ENCODE peak calls at places on chromosomes 5 and 9, in eight cellular contexts. One of them, this sample, is unnamed.

GRCh38 chr5:107864793-107865192 is 194.1 kb upstream of the EFNA5 start:
- DNase-seq in ACHN: no peak
- DNase-seq in activated T-helper 2 cell treated with anti-CD3 and anti-CD28 coated beads, Interferon-gamma antibody, Interleukin-2, Interleukin-4, amounts not matched to agents 10 μg/mL and 5 μg/mL and 100 μg/mL, durations not matched to agents 14 hours and 24 hours and 36 hours: no peak
- DNase-seq in uterus: no peak
- DNase-seq in AG09309: peak
- DNase-seq in astrocyte of the cerebellum: peak
- DNase-seq in glutamatergic neuron: no peak
- DNase-seq in stimulated activated CD4-positive, alpha-beta T cell treated with anti-CD3 and anti-CD28 coated beads, TNF-alpha, amount 100 ng/mL, for 4 hours: no peak
- DNase-seq in this sample: no peak

GRCh38 chr9:33447404-33448158 is at the start of gene AQP3:
- DNase-seq in ACHN: peak
- DNase-seq in activated T-helper 2 cell treated with anti-CD3 and anti-CD28 coated beads, Interferon-gamma antibody, Interleukin-2, Interleukin-4, amounts not matched to agents 10 μg/mL and 5 μg/mL and 100 μg/mL, durations not matched to agents 14 hours and 24 hours and 36 hours: peak
- DNase-seq in uterus: peak
- DNase-seq in AG09309: no peak
- DNase-seq in astrocyte of the cerebellum: no peak
- DNase-seq in glutamatergic neuron: peak
- DNase-seq in stimulated activated CD4-positive, alpha-beta T cell treated with anti-CD3 and anti-CD28 coated beads, TNF-alpha, amount 100 ng/mL, for 4 hours: peak
- DNase-seq in this sample: peak

GRCh38 chr5:39021413-39021812 is 52.8 kb downstream of the RICTOR start:
- DNase-seq in ACHN: no peak
- DNase-seq in activated T-helper 2 cell treated with anti-CD3 and anti-CD28 coated beads, Interferon-gamma antibody, Interleukin-2, Interleukin-4, amounts not matched to agents 10 μg/mL and 5 μg/mL and 100 μg/mL, durations not matched to agents 14 hours and 24 hours and 36 hours: no peak
- DNase-seq in uterus: no peak
- DNase-seq in AG09309: no peak
- DNase-seq in astrocyte of the cerebellum: no peak
- DNase-seq in glutamatergic neuron: no peak
- DNase-seq in stimulated activated CD4-positive, alpha-beta T cell treated with anti-CD3 and anti-CD28 coated beads, TNF-alpha, amount 100 ng/mL, for 4 hours: no peak
- DNase-seq in this sample: no peak

GRCh38 chr9:129623331-129623730 is 2.4 kb upstream of the C9orf50 start:
- DNase-seq in ACHN: no peak
- DNase-seq in activated T-helper 2 cell treated with anti-CD3 and anti-CD28 coated beads, Interferon-gamma antibody, Interleukin-2, Interleukin-4, amounts not matched to agents 10 μg/mL and 5 μg/mL and 100 μg/mL, durations not matched to agents 14 hours and 24 hours and 36 hours: no peak
- DNase-seq in uterus: no peak
- DNase-seq in AG09309: peak
- DNase-seq in astrocyte of the cerebellum: no peak
- DNase-seq in glutamatergic neuron: no peak
- DNase-seq in stimulated activated CD4-positive, alpha-beta T cell treated with anti-CD3 and anti-CD28 coated beads, TNF-alpha, amount 100 ng/mL, for 4 hours: no peak
- DNase-seq in this sample: no peak

GRCh38 chr5:144427871-144428270 is 257.2 kb downstream of the KCTD16 start:
- DNase-seq in ACHN: no peak
- DNase-seq in activated T-helper 2 cell treated with anti-CD3 and anti-CD28 coated beads, Interferon-gamma antibody, Interleukin-2, Interleukin-4, amounts not matched to agents 10 μg/mL and 5 μg/mL and 100 μg/mL, durations not matched to agents 14 hours and 24 hours and 36 hours: no peak
- DNase-seq in uterus: no peak
- DNase-seq in AG09309: no peak
- DNase-seq in astrocyte of the cerebellum: no peak
- DNase-seq in glutamatergic neuron: no peak
- DNase-seq in stimulated activated CD4-positive, alpha-beta T cell treated with anti-CD3 and anti-CD28 coated beads, TNF-alpha, amount 100 ng/mL, for 4 hours: no peak
- DNase-seq in this sample: no peak

GRCh38 chr5:100790170-100790665 is 112.9 kb downstream of the ST8SIA4 start:
- DNase-seq in ACHN: no peak
- DNase-seq in activated T-helper 2 cell treated with anti-CD3 and anti-CD28 coated beads, Interferon-gamma antibody, Interleukin-2, Interleukin-4, amounts not matched to agents 10 μg/mL and 5 μg/mL and 100 μg/mL, durations not matched to agents 14 hours and 24 hours and 36 hours: no peak
- DNase-seq in uterus: no peak
- DNase-seq in AG09309: no peak
- DNase-seq in astrocyte of the cerebellum: no peak
- DNase-seq in glutamatergic neuron: no peak
- DNase-seq in stimulated activated CD4-positive, alpha-beta T cell treated with anti-CD3 and anti-CD28 coated beads, TNF-alpha, amount 100 ng/mL, for 4 hours: no peak
- DNase-seq in this sample: no peak

GRCh38 chr9:127754761-127755557 is 19.9 kb upstream of the TOR2A start:
- DNase-seq in ACHN: no peak
- DNase-seq in activated T-helper 2 cell treated with anti-CD3 and anti-CD28 coated beads, Interferon-gamma antibody, Interleukin-2, Interleukin-4, amounts not matched to agents 10 μg/mL and 5 μg/mL and 100 μg/mL, durations not matched to agents 14 hours and 24 hours and 36 hours: no peak
- DNase-seq in uterus: no peak
- DNase-seq in AG09309: no peak
- DNase-seq in astrocyte of the cerebellum: no peak
- DNase-seq in glutamatergic neuron: peak
- DNase-seq in stimulated activated CD4-positive, alpha-beta T cell treated with anti-CD3 and anti-CD28 coated beads, TNF-alpha, amount 100 ng/mL, for 4 hours: no peak
- DNase-seq in this sample: no peak

GRCh38 chr5:168820776-168821302 is 241.7 kb upstream of the PANK3 start:
- DNase-seq in ACHN: no peak
- DNase-seq in activated T-helper 2 cell treated with anti-CD3 and anti-CD28 coated beads, Interferon-gamma antibody, Interleukin-2, Interleukin-4, amounts not matched to agents 10 μg/mL and 5 μg/mL and 100 μg/mL, durations not matched to agents 14 hours and 24 hours and 36 hours: no peak
- DNase-seq in uterus: no peak
- DNase-seq in AG09309: no peak
- DNase-seq in astrocyte of the cerebellum: no peak
- DNase-seq in glutamatergic neuron: no peak
- DNase-seq in stimulated activated CD4-positive, alpha-beta T cell treated with anti-CD3 and anti-CD28 coated beads, TNF-alpha, amount 100 ng/mL, for 4 hours: no peak
- DNase-seq in this sample: no peak

GRCh38 chr5:10409504-10409903 is 32.2 kb upstream of the ROPN1L start:
- DNase-seq in ACHN: no peak
- DNase-seq in activated T-helper 2 cell treated with anti-CD3 and anti-CD28 coated beads, Interferon-gamma antibody, Interleukin-2, Interleukin-4, amounts not matched to agents 10 μg/mL and 5 μg/mL and 100 μg/mL, durations not matched to agents 14 hours and 24 hours and 36 hours: no peak
- DNase-seq in uterus: no peak
- DNase-seq in AG09309: no peak
- DNase-seq in astrocyte of the cerebellum: no peak
- DNase-seq in glutamatergic neuron: no peak
- DNase-seq in stimulated activated CD4-positive, alpha-beta T cell treated with anti-CD3 and anti-CD28 coated beads, TNF-alpha, amount 100 ng/mL, for 4 hours: no peak
- DNase-seq in this sample: no peak

GRCh38 chr9:88816591-88816990 is 174.7 kb upstream of the S1PR3 start:
- DNase-seq in ACHN: no peak
- DNase-seq in activated T-helper 2 cell treated with anti-CD3 and anti-CD28 coated beads, Interferon-gamma antibody, Interleukin-2, Interleukin-4, amounts not matched to agents 10 μg/mL and 5 μg/mL and 100 μg/mL, durations not matched to agents 14 hours and 24 hours and 36 hours: no peak
- DNase-seq in uterus: no peak
- DNase-seq in AG09309: no peak
- DNase-seq in astrocyte of the cerebellum: no peak
- DNase-seq in glutamatergic neuron: no peak
- DNase-seq in stimulated activated CD4-positive, alpha-beta T cell treated with anti-CD3 and anti-CD28 coated beads, TNF-alpha, amount 100 ng/mL, for 4 hours: no peak
- DNase-seq in this sample: no peak

GRCh38 chr5:158754018-158754514 is 345.6 kb downstream of the EBF1 start:
- DNase-seq in ACHN: no peak
- DNase-seq in activated T-helper 2 cell treated with anti-CD3 and anti-CD28 coated beads, Interferon-gamma antibody, Interleukin-2, Interleukin-4, amounts not matched to agents 10 μg/mL and 5 μg/mL and 100 μg/mL, durations not matched to agents 14 hours and 24 hours and 36 hours: no peak
- DNase-seq in uterus: no peak
- DNase-seq in AG09309: peak
- DNase-seq in astrocyte of the cerebellum: peak
- DNase-seq in glutamatergic neuron: no peak
- DNase-seq in stimulated activated CD4-positive, alpha-beta T cell treated with anti-CD3 and anti-CD28 coated beads, TNF-alpha, amount 100 ng/mL, for 4 hours: no peak
- DNase-seq in this sample: no peak

GRCh38 chr9:3672399-3672798 is 146.6 kb upstream of the RFX3 start:
- DNase-seq in ACHN: no peak
- DNase-seq in activated T-helper 2 cell treated with anti-CD3 and anti-CD28 coated beads, Interferon-gamma antibody, Interleukin-2, Interleukin-4, amounts not matched to agents 10 μg/mL and 5 μg/mL and 100 μg/mL, durations not matched to agents 14 hours and 24 hours and 36 hours: no peak
- DNase-seq in uterus: no peak
- DNase-seq in AG09309: no peak
- DNase-seq in astrocyte of the cerebellum: no peak
- DNase-seq in glutamatergic neuron: no peak
- DNase-seq in stimulated activated CD4-positive, alpha-beta T cell treated with anti-CD3 and anti-CD28 coated beads, TNF-alpha, amount 100 ng/mL, for 4 hours: no peak
- DNase-seq in this sample: no peak

GRCh38 chr9:14203366-14204056 is 110.4 kb downstream of the NFIB start:
- DNase-seq in ACHN: no peak
- DNase-seq in activated T-helper 2 cell treated with anti-CD3 and anti-CD28 coated beads, Interferon-gamma antibody, Interleukin-2, Interleukin-4, amounts not matched to agents 10 μg/mL and 5 μg/mL and 100 μg/mL, durations not matched to agents 14 hours and 24 hours and 36 hours: no peak
- DNase-seq in uterus: peak
- DNase-seq in AG09309: no peak
- DNase-seq in astrocyte of the cerebellum: no peak
- DNase-seq in glutamatergic neuron: no peak
- DNase-seq in stimulated activated CD4-positive, alpha-beta T cell treated with anti-CD3 and anti-CD28 coated beads, TNF-alpha, amount 100 ng/mL, for 4 hours: no peak
- DNase-seq in this sample: peak

GRCh38 chr9:74804018-74804385 is 83.7 kb downstream of the TRPM6 start:
- DNase-seq in ACHN: peak
- DNase-seq in activated T-helper 2 cell treated with anti-CD3 and anti-CD28 coated beads, Interferon-gamma antibody, Interleukin-2, Interleukin-4, amounts not matched to agents 10 μg/mL and 5 μg/mL and 100 μg/mL, durations not matched to agents 14 hours and 24 hours and 36 hours: no peak
- DNase-seq in uterus: no peak
- DNase-seq in AG09309: no peak
- DNase-seq in astrocyte of the cerebellum: no peak
- DNase-seq in glutamatergic neuron: no peak
- DNase-seq in stimulated activated CD4-positive, alpha-beta T cell treated with anti-CD3 and anti-CD28 coated beads, TNF-alpha, amount 100 ng/mL, for 4 hours: no peak
- DNase-seq in this sample: no peak

GRCh38 chr5:159133041-159133741 is 33.5 kb upstream of the EBF1 start:
- DNase-seq in ACHN: peak
- DNase-seq in activated T-helper 2 cell treated with anti-CD3 and anti-CD28 coated beads, Interferon-gamma antibody, Interleukin-2, Interleukin-4, amounts not matched to agents 10 μg/mL and 5 μg/mL and 100 μg/mL, durations not matched to agents 14 hours and 24 hours and 36 hours: no peak
- DNase-seq in uterus: peak
- DNase-seq in AG09309: peak
- DNase-seq in astrocyte of the cerebellum: peak
- DNase-seq in glutamatergic neuron: no peak
- DNase-seq in stimulated activated CD4-positive, alpha-beta T cell treated with anti-CD3 and anti-CD28 coated beads, TNF-alpha, amount 100 ng/mL, for 4 hours: no peak
- DNase-seq in this sample: no peak

GRCh38 chr9:18472435-18472834 is 1.5 kb upstream of the ADAMTSL1 start:
- DNase-seq in ACHN: no peak
- DNase-seq in activated T-helper 2 cell treated with anti-CD3 and anti-CD28 coated beads, Interferon-gamma antibody, Interleukin-2, Interleukin-4, amounts not matched to agents 10 μg/mL and 5 μg/mL and 100 μg/mL, durations not matched to agents 14 hours and 24 hours and 36 hours: no peak
- DNase-seq in uterus: no peak
- DNase-seq in AG09309: no peak
- DNase-seq in astrocyte of the cerebellum: no peak
- DNase-seq in glutamatergic neuron: no peak
- DNase-seq in stimulated activated CD4-positive, alpha-beta T cell treated with anti-CD3 and anti-CD28 coated beads, TNF-alpha, amount 100 ng/mL, for 4 hours: no peak
- DNase-seq in this sample: no peak

GRCh38 chr9:136551401-136552116 is 5.7 kb upstream of the NOTCH1 start:
- DNase-seq in ACHN: peak
- DNase-seq in activated T-helper 2 cell treated with anti-CD3 and anti-CD28 coated beads, Interferon-gamma antibody, Interleukin-2, Interleukin-4, amounts not matched to agents 10 μg/mL and 5 μg/mL and 100 μg/mL, durations not matched to agents 14 hours and 24 hours and 36 hours: no peak
- DNase-seq in uterus: peak
- DNase-seq in AG09309: no peak
- DNase-seq in astrocyte of the cerebellum: no peak
- DNase-seq in glutamatergic neuron: no peak
- DNase-seq in stimulated activated CD4-positive, alpha-beta T cell treated with anti-CD3 and anti-CD28 coated beads, TNF-alpha, amount 100 ng/mL, for 4 hours: no peak
- DNase-seq in this sample: no peak

GRCh38 chr9:105760053-105760452 is 65.7 kb downstream of the TMEM38B start:
- DNase-seq in ACHN: no peak
- DNase-seq in activated T-helper 2 cell treated with anti-CD3 and anti-CD28 coated beads, Interferon-gamma antibody, Interleukin-2, Interleukin-4, amounts not matched to agents 10 μg/mL and 5 μg/mL and 100 μg/mL, durations not matched to agents 14 hours and 24 hours and 36 hours: no peak
- DNase-seq in uterus: no peak
- DNase-seq in AG09309: no peak
- DNase-seq in astrocyte of the cerebellum: no peak
- DNase-seq in glutamatergic neuron: no peak
- DNase-seq in stimulated activated CD4-positive, alpha-beta T cell treated with anti-CD3 and anti-CD28 coated beads, TNF-alpha, amount 100 ng/mL, for 4 hours: no peak
- DNase-seq in this sample: no peak

GRCh38 chr9:22078081-22078480 is 69.0 kb upstream of the CDKN2B start:
- DNase-seq in ACHN: no peak
- DNase-seq in activated T-helper 2 cell treated with anti-CD3 and anti-CD28 coated beads, Interferon-gamma antibody, Interleukin-2, Interleukin-4, amounts not matched to agents 10 μg/mL and 5 μg/mL and 100 μg/mL, durations not matched to agents 14 hours and 24 hours and 36 hours: no peak
- DNase-seq in uterus: no peak
- DNase-seq in AG09309: no peak
- DNase-seq in astrocyte of the cerebellum: no peak
- DNase-seq in glutamatergic neuron: no peak
- DNase-seq in stimulated activated CD4-positive, alpha-beta T cell treated with anti-CD3 and anti-CD28 coated beads, TNF-alpha, amount 100 ng/mL, for 4 hours: no peak
- DNase-seq in this sample: no peak

GRCh38 chr5:20972419-20972925 is 984.5 kb upstream of the CDH18 start:
- DNase-seq in ACHN: peak
- DNase-seq in activated T-helper 2 cell treated with anti-CD3 and anti-CD28 coated beads, Interferon-gamma antibody, Interleukin-2, Interleukin-4, amounts not matched to agents 10 μg/mL and 5 μg/mL and 100 μg/mL, durations not matched to agents 14 hours and 24 hours and 36 hours: no peak
- DNase-seq in uterus: no peak
- DNase-seq in AG09309: no peak
- DNase-seq in astrocyte of the cerebellum: no peak
- DNase-seq in glutamatergic neuron: peak
- DNase-seq in stimulated activated CD4-positive, alpha-beta T cell treated with anti-CD3 and anti-CD28 coated beads, TNF-alpha, amount 100 ng/mL, for 4 hours: no peak
- DNase-seq in this sample: peak

GRCh38 chr5:72106922-72107873 is at the start of gene MAP1B:
- DNase-seq in ACHN: peak
- DNase-seq in activated T-helper 2 cell treated with anti-CD3 and anti-CD28 coated beads, Interferon-gamma antibody, Interleukin-2, Interleukin-4, amounts not matched to agents 10 μg/mL and 5 μg/mL and 100 μg/mL, durations not matched to agents 14 hours and 24 hours and 36 hours: no peak
- DNase-seq in uterus: peak
- DNase-seq in AG09309: no peak
- DNase-seq in astrocyte of the cerebellum: no peak
- DNase-seq in glutamatergic neuron: peak
- DNase-seq in stimulated activated CD4-positive, alpha-beta T cell treated with anti-CD3 and anti-CD28 coated beads, TNF-alpha, amount 100 ng/mL, for 4 hours: no peak
- DNase-seq in this sample: no peak

GRCh38 chr9:89189215-89189614 is 10.6 kb upstream of the SHC3 start:
- DNase-seq in ACHN: peak
- DNase-seq in activated T-helper 2 cell treated with anti-CD3 and anti-CD28 coated beads, Interferon-gamma antibody, Interleukin-2, Interleukin-4, amounts not matched to agents 10 μg/mL and 5 μg/mL and 100 μg/mL, durations not matched to agents 14 hours and 24 hours and 36 hours: no peak
- DNase-seq in uterus: no peak
- DNase-seq in AG09309: no peak
- DNase-seq in astrocyte of the cerebellum: no peak
- DNase-seq in glutamatergic neuron: no peak
- DNase-seq in stimulated activated CD4-positive, alpha-beta T cell treated with anti-CD3 and anti-CD28 coated beads, TNF-alpha, amount 100 ng/mL, for 4 hours: no peak
- DNase-seq in this sample: no peak

This sample was measured in lung.